ENCODE peak calls at places on chromosomes 13 and 19, in four cellular contexts. One of them, this sample, is unnamed. For H3K9me3, the result is how much of the 10 kb centered on the place peaks cover.

GRCh38 chr19:4015705-4016402 is 8.3 kb downstream of the PIAS4 start:
- DNase-seq in left lung: no peak
- DNase-seq in IMR-90: no peak
- DNase-seq in HepG2: no peak
- DNase-seq in this sample: no peak

GRCh38 chr13:76783798-76784197 is 102.4 kb downstream of the KCTD12 start:
- DNase-seq in left lung: no peak
- DNase-seq in IMR-90: no peak
- DNase-seq in HepG2: no peak
- DNase-seq in this sample: no peak

GRCh38 chr19:928471-929259 is 2.8 kb downstream of the ARID3A start:
- DNase-seq in IMR-90: no peak
- DNase-seq in left lung: no peak
- DNase-seq in HepG2: peak
- DNase-seq in this sample: peak

GRCh38 chr19:8512991-8513686 is 828 bp downstream of the ZNF414 start:
- DNase-seq in IMR-90: no peak
- DNase-seq in left lung: no peak
- DNase-seq in HepG2: no peak
- DNase-seq in this sample: no peak

GRCh38 chr13:111521691-111522229 is 201.3 kb downstream of the TEX29 start:
- DNase-seq in IMR-90: no peak
- DNase-seq in left lung: peak
- DNase-seq in HepG2: no peak
- DNase-seq in this sample: no peak

GRCh38 chr13:59776924-59777690 is 386.6 kb downstream of the DIAPH3 start:
- DNase-seq in IMR-90: peak
- DNase-seq in HepG2: no peak
- DNase-seq in left lung: no peak
- DNase-seq in this sample: no peak

GRCh38 chr13:42696191-42696590 is 85.2 kb upstream of the FAM216B start:
- DNase-seq in IMR-90: peak
- DNase-seq in HepG2: no peak
- DNase-seq in left lung: no peak
- DNase-seq in this sample: peak

GRCh38 chr13:45295536-45295935 is 45.4 kb downstream of the TPT1 start:
- DNase-seq in IMR-90: peak
- DNase-seq in left lung: no peak
- DNase-seq in HepG2: no peak
- DNase-seq in this sample: no peak

GRCh38 chr19:11008111-11008510 is 47.3 kb downstream of the SMARCA4 start:
- DNase-seq in HepG2: no peak
- DNase-seq in left lung: no peak
- DNase-seq in IMR-90: no peak
- DNase-seq in this sample: no peak

GRCh38 chr13:40589285-40590109 is 76.9 kb downstream of the FOXO1 start:
- DNase-seq in left lung: no peak
- DNase-seq in IMR-90: no peak
- DNase-seq in HepG2: peak
- DNase-seq in this sample: peak

GRCh38 chr13:51632643-51633357 is 48.5 kb downstream of the WDFY2 start:
- DNase-seq in HepG2: peak
- DNase-seq in left lung: no peak
- DNase-seq in IMR-90: no peak
- DNase-seq in this sample: no peak

GRCh38 chr19:39224910-39225309 is 19.9 kb downstream of the IFNL3 start:
- DNase-seq in HepG2: peak
- DNase-seq in left lung: no peak
- DNase-seq in IMR-90: no peak
- DNase-seq in this sample: no peak

GRCh38 chr19:17216058-17216670 is 1.0 kb downstream of the USE1 start:
- DNase-seq in IMR-90: no peak
- DNase-seq in left lung: peak
- DNase-seq in HepG2: no peak
- DNase-seq in this sample: no peak

GRCh38 chr19:10625003-10625761 is at the start of gene SLC44A2:
- DNase-seq in left lung: peak
- DNase-seq in IMR-90: peak
- DNase-seq in HepG2: no peak
- DNase-seq in this sample: peak

GRCh38 chr19:53102186-53102585 is 1.0 kb downstream of the ZNF160 start:
- DNase-seq in HepG2: no peak
- DNase-seq in left lung: no peak
- DNase-seq in IMR-90: no peak
- DNase-seq in this sample: no peak

GRCh38 chr19:53101518-53101917 is 1.7 kb downstream of the ZNF160 start:
- DNase-seq in IMR-90: peak
- DNase-seq in HepG2: no peak
- DNase-seq in left lung: no peak
- DNase-seq in this sample: no peak

GRCh38 chr19:53103903-53104203 is 631 bp upstream of the ZNF160 start:
- DNase-seq in IMR-90: no peak
- DNase-seq in left lung: no peak
- DNase-seq in HepG2: no peak
- DNase-seq in this sample: no peak

GRCh38 chr19:53103141-53103902 is at the start of gene ZNF160:
- DNase-seq in HepG2: peak
- DNase-seq in left lung: peak
- DNase-seq in IMR-90: peak
- DNase-seq in this sample: peak

DNA sequence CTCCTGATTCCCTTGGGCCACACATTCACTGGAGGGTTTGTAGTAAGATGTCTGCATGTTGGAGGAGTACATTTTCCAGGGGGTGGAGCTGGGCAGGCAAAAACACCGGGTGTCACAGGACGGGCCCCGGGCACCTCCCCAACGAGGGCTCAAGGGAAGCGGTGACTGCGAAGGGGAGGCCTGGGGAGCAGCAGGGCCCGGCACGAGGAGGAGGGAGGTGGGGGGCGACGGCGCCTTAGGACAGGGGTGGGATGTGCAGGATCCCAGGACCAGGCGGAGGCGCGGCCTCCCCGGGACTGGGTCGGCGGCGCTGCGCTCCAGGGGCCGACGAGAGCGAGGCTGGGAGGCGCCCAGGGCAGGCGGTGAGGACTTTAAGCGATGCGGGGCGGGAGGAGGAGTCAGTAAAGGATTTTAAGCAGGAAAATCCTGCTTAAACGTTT is 501 bp downstream of the ZNF160 start:
- DNase-seq in IMR-90: peak
- DNase-seq in HepG2: no peak
- DNase-seq in left lung: peak
- DNase-seq in this sample: no peak
- H3K9me3 ChIP-seq in IMR-90: under half
- H3K9me3 ChIP-seq in HepG2: under half
- H3K9me3 ChIP-seq in left lung: under half
- H3K9me3 ChIP-seq in this sample: under half

DNA sequence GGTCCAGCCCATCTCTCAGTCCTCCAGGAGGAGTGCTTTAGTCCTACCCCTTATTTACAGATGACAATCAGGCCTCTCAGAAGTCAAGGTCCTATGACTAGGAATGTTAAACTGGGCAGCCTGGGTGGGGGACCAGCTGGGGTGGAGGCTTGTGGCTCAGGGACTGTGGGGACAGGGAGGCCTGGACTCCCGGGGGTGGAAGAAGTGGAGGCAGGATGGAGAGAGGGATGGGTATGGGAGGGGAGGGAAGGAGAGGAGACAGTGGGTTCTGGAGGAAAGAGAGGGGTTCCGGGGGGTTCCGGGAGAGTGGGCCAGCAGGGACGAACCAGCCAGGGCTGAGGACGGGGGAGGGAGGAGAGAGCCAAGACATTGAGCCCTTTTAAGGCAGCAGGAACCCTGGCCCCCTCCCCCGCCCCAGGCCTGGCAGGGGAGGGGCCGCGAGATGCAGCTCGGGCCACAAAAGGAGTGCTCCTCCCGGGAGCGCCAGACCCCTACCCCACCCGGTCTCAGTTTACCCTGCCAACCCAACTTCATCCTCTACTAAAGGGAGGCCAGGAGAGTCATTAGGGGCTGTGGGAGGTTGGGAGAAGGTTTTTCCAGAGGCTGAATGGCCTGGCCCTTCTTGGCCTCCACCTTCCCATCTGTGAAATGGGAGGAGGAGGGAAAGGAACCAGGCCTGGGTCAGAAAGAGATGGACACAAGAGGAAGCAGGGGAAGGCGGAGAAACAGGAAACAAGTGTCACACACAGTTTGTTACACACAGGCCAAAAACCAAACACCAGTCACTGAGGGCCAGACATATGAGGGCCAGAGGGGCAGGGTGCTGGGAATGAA is 1.6 kb downstream of the DMPK start:
- DNase-seq in HepG2: peak
- DNase-seq in IMR-90: no peak
- DNase-seq in left lung: no peak
- DNase-seq in this sample: no peak
- H3K4me3 ChIP-seq in HepG2: no peak
- H3K4me3 ChIP-seq in IMR-90: no peak
- H3K4me3 ChIP-seq in left lung: no peak
- H3K4me3 ChIP-seq in this sample: no peak

GRCh38 chr19:27529158-27529557 is 1683.8 kb downstream of the UQCRFS1 start:
- DNase-seq in HepG2: no peak
- DNase-seq in IMR-90: no peak
- DNase-seq in left lung: no peak
- DNase-seq in this sample: no peak
- H3K9me3 ChIP-seq in HepG2: half or more
- H3K9me3 ChIP-seq in IMR-90: under half
- H3K9me3 ChIP-seq in left lung: half or more
- H3K9me3 ChIP-seq in this sample: under half

GRCh38 chr13:25934127-25934526 is 117.7 kb downstream of the SHISA2 start:
- DNase-seq in HepG2: no peak
- DNase-seq in left lung: no peak
- DNase-seq in IMR-90: no peak
- DNase-seq in this sample: no peak

GRCh38 chr13:25943081-25943480 is 108.7 kb downstream of the SHISA2 start:
- DNase-seq in HepG2: no peak
- DNase-seq in left lung: no peak
- DNase-seq in IMR-90: no peak
- DNase-seq in this sample: no peak

GRCh38 chr13:25945596-25945995 is 106.2 kb downstream of the SHISA2 start:
- DNase-seq in HepG2: no peak
- DNase-seq in left lung: no peak
- DNase-seq in IMR-90: no peak
- DNase-seq in this sample: no peak

GRCh38 chr13:25943666-25944065 is 108.2 kb downstream of the SHISA2 start:
- DNase-seq in left lung: no peak
- DNase-seq in HepG2: peak
- DNase-seq in IMR-90: no peak
- DNase-seq in this sample: no peak

GRCh38 chr13:25939961-25940687 is 111.7 kb downstream of the SHISA2 start:
- DNase-seq in left lung: no peak
- DNase-seq in IMR-90: no peak
- DNase-seq in HepG2: no peak
- DNase-seq in this sample: no peak
- H3K4me3 ChIP-seq in left lung: no peak
- H3K4me3 ChIP-seq in IMR-90: no peak
- H3K4me3 ChIP-seq in HepG2: no peak
- H3K4me3 ChIP-seq in this sample: no peak

DNA sequence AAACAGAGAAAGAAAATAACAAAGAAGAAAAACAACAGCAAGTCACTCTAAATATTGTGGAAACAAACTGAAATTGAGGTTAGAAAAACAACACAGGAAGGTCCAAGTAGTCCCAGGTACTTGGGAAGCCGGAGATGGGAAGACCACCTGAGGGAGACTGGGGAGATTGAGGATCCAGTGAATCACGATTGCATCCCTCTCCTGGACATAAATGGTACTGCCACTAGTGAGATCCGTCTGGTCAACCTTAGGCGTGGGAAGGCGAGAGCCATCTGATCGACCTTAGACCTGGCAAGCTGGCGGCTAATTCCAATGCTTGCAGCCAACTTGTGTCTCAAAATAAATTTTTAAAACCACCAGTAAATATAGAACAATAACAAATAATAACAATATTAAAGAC is 81.9 kb downstream of the ZNF726 start:
- DNase-seq in HepG2: peak
- DNase-seq in IMR-90: no peak
- DNase-seq in left lung: no peak
- DNase-seq in this sample: no peak
- H3K9me3 ChIP-seq in HepG2: half or more
- H3K9me3 ChIP-seq in IMR-90: under half
- H3K9me3 ChIP-seq in left lung: half or more
- H3K9me3 ChIP-seq in this sample: under half